ENCODE peak calls at places on chromosomes 1 and 21, in five cellular contexts. E is kidney epithelial cell; T is stimulated activated CD4-positive, alpha-beta T cell treated with anti-CD3 and anti-CD28 coated beads, Interleukin-4, amount 100 ng/mL, for 4 hours; S is ELR; B is Right ventricle myocardium superior. A is an unnamed sample.

GRCh38 chr1:45205910-45206721 is at the start of gene ZSWIM5:
- DNase-seq in E (no peak), T (peak), S (peak), B (peak), A (no peak)

GRCh38 chr1:190172636-190173410 is 304.8 kb downstream of the BRINP3 start:
- DNase-seq in E (no peak), T (no peak), S (peak), B (no peak), A (no peak)

GRCh38 chr1:67724928-67725560 is 40.0 kb downstream of the GADD45A start:
- DNase-seq in E (peak), T (no peak), S (peak), B (peak), A (no peak)

GRCh38 chr1:60108223-60108622 is 34.7 kb upstream of the C1orf87 start:
- DNase-seq in E (peak), T (no peak), S (no peak), B (no peak), A (peak)

GRCh38 chr1:216805233-216805632 is 82.0 kb upstream of the ESRRG start:
- DNase-seq in E (no peak), T (no peak), S (no peak), B (no peak), A (no peak)

GRCh38 chr1:234987415-234988159 is 141.1 kb downstream of the TOMM20 start:
- DNase-seq in E (no peak), T (no peak), S (peak), B (peak), A (no peak)

GRCh38 chr1:21337931-21338567 is 47.8 kb upstream of the ECE1 start:
- DNase-seq in E (no peak), T (no peak), S (no peak), B (peak), A (no peak)

GRCh38 chr1:1308756-1309524 is 543 bp downstream of the PUSL1 start:
- DNase-seq in E (no peak), T (no peak), S (peak), B (no peak), A (no peak)

GRCh38 chr1:32666866-32667566 is 16.0 kb downstream of the RBBP4 start:
- DNase-seq in E (peak), T (no peak), S (no peak), B (no peak), A (peak)

GRCh38 chr21:33325222-33326067 is 675 bp downstream of the IFNAR1 start:
- DNase-seq in E (peak), T (peak), S (peak), B (peak), A (peak)

GRCh38 chr21:16426936-16427335 is 697.2 kb downstream of the USP25 start:
- DNase-seq in E (no peak), T (no peak), S (no peak), B (no peak), A (no peak)

A was measured in epithelial cell of proximal tubule.